ENCODE peak calls at places on chromosomes 3 and 15, in nine cellular contexts. Z is mesothelial cell of epicardium; F is globus pallidus; U is iPS DF 19.7; D is DMS 273 treated with DMSO at 0.1 percent for 48 hours; J is NB4; V is WTC11; M is HEK293T; P is stimulated activated CD4-positive, alpha-beta T cell treated with anti-CD3 and anti-CD28 coated beads, Interleukin-12 subunit alpha, Interleukin-12 subunit beta, amount 100 ng/mL, for 4 hours. L is an unnamed sample.

GRCh38 chr3:187012609-187013051 is 82.3 kb downstream of the ST6GAL1 start:
- DNase-seq in J (peak), M (no peak), U (no peak), V (no peak), F (no peak), Z (no peak), D (no peak), P (peak), L (peak)

GRCh38 chr15:73600413-73601050 is 32.7 kb downstream of the NPTN start:
- DNase-seq in U (no peak), V (no peak), J (no peak), D (no peak), F (no peak), P (no peak), M (no peak), Z (no peak), L (no peak)

GRCh38 chr15:44261007-44261706 is 27.4 kb upstream of the GOLM2 start:
- DNase-seq in Z (no peak), V (peak), U (peak), F (no peak), M (peak), D (no peak), P (no peak), J (no peak), L (no peak)

GRCh38 chr3:42189746-42190145 is 76.2 kb downstream of the CCK start:
- DNase-seq in J (no peak), D (no peak), V (no peak), P (no peak), Z (no peak), U (no peak), M (no peak), F (no peak), L (no peak)

GRCh38 chr3:149658444-149659172 is 783 bp upstream of the WWTR1 start:
- DNase-seq in P (peak), U (no peak), M (peak), J (peak), V (peak), Z (peak), D (peak), F (peak), L (no peak)

GRCh38 chr3:187976361-187976900 is 177.5 kb upstream of the LPP start:
- DNase-seq in Z (no peak), M (no peak), V (no peak), F (no peak), J (no peak), U (no peak), P (no peak), D (no peak), L (no peak)

GRCh38 chr3:185976977-185977678 is 39.3 kb upstream of the TRA2B start:
- DNase-seq in M (peak), U (no peak), V (peak), Z (peak), D (peak), P (peak), J (peak), F (peak), L (peak)

GRCh38 chr3:53238051-53238850 is 17.6 kb downstream of the TKT start:
- DNase-seq in P (no peak), D (no peak), U (no peak), J (no peak), V (no peak), F (no peak), M (no peak), Z (no peak), L (peak)

GRCh38 chr3:43693594-43693993 is 2.9 kb downstream of the ABHD5 start:
- DNase-seq in F (no peak), U (no peak), J (no peak), M (no peak), V (no peak), P (no peak), Z (no peak), D (no peak), L (no peak)

GRCh38 chr3:122481390-122481789 is 33.3 kb downstream of the KPNA1 start:
- DNase-seq in P (no peak), V (no peak), D (no peak), J (no peak), Z (no peak), U (no peak), M (no peak), F (no peak), L (no peak)

GRCh38 chr15:67142142-67143092 is 77.0 kb downstream of the SMAD3 start:
- DNase-seq in M (no peak), D (no peak), Z (no peak), P (no peak), U (no peak), J (no peak), F (no peak), V (no peak), L (no peak)

GRCh38 chr3:117128133-117128532 is 418.6 kb downstream of the TUSC7 start:
- DNase-seq in P (no peak), F (no peak), U (no peak), Z (no peak), D (no peak), V (no peak), M (no peak), J (no peak), L (no peak)

GRCh38 chr3:28322464-28322863 is 26.1 kb upstream of the ZCWPW2 start:
- DNase-seq in P (no peak), U (no peak), V (no peak), F (no peak), M (no peak), D (no peak), J (no peak), Z (no peak), L (no peak)

GRCh38 chr3:106059953-106060517 is 191.2 kb upstream of the CBLB start:
- DNase-seq in P (no peak), U (no peak), M (no peak), F (no peak), D (no peak), Z (no peak), J (no peak), V (no peak), L (no peak)

GRCh38 chr3:123660900-123661299 is 76.0 kb upstream of the HACD2 start:
- DNase-seq in V (no peak), F (peak), D (peak), P (no peak), M (no peak), U (no peak), Z (peak), J (no peak), L (no peak)

GRCh38 chr3:161413127-161413854 is 42.0 kb upstream of the SPTSSB start:
- DNase-seq in J (no peak), M (no peak), V (no peak), F (peak), P (no peak), D (no peak), U (no peak), Z (no peak), L (no peak)

GRCh38 chr3:186935133-186935532 is 4.8 kb downstream of the ST6GAL1 start:
- DNase-seq in P (no peak), U (no peak), V (no peak), D (no peak), Z (no peak), J (no peak), M (no peak), F (no peak), L (no peak)

GRCh38 chr15:41513282-41514227 is at the start of gene LTK:
- DNase-seq in U (no peak), P (no peak), D (no peak), M (peak), F (no peak), V (peak), J (peak), Z (no peak), L (no peak)